ENCODE peak calls at places on chromosome 3, in seven cellular contexts. X is IMR-90, Q is mesenchymal stem cell, R is H9, Z is mesendoderm, E is trophoblast cell, G is H1. B is an unnamed sample.

GRCh38 chr3:10547413-10547812 is 42.0 kb upstream of the ATP2B2 start:
- DNase-seq in E (no peak), R (no peak), G (no peak), Z (no peak), X (no peak), Q (no peak), B (no peak)

GRCh38 chr3:13507247-13507790 is 27.2 kb downstream of the HDAC11 start:
- DNase-seq in E (peak), R (no peak), G (no peak), Q (peak), Z (no peak), X (no peak), B (no peak)

GRCh38 chr3:37863949-37864822 is 2.5 kb downstream of the CTDSPL start:
- DNase-seq in Z (peak), E (no peak), Q (peak), X (no peak), R (peak), G (no peak), B (no peak)

GRCh38 chr3:152656207-152657001 is 178.5 kb upstream of the P2RY1 start:
- DNase-seq in X (no peak), G (no peak), R (no peak), Q (peak), E (peak), Z (peak), B (peak)

GRCh38 chr3:8052599-8053185 is 448.9 kb upstream of the LMCD1 start:
- DNase-seq in E (no peak), Z (peak), G (no peak), X (no peak), R (no peak), Q (no peak), B (no peak)

GRCh38 chr3:16239776-16240175 is 25.0 kb downstream of the DPH3 start:
- DNase-seq in Z (no peak), Q (peak), R (no peak), G (no peak), X (peak), E (no peak), B (no peak)

GRCh38 chr3:122014741-122015140 is 7.3 kb downstream of the ILDR1 start:
- DNase-seq in R (no peak), E (no peak), X (no peak), G (no peak), Q (no peak), Z (no peak), B (no peak)

GRCh38 chr3:15982243-15982642 is 184.5 kb upstream of the ANKRD28 start:
- DNase-seq in R (no peak), Z (no peak), G (no peak), X (no peak), E (no peak), Q (no peak), B (no peak)

GRCh38 chr3:110246796-110247369 is 824.7 kb upstream of the NECTIN3 start:
- DNase-seq in E (no peak), X (no peak), Q (peak), Z (no peak), G (no peak), R (no peak), B (no peak)

GRCh38 chr3:98702166-98702565 is 61.0 kb upstream of the ST3GAL6 start:
- DNase-seq in Z (no peak), Q (peak), E (no peak), G (no peak), X (peak), R (no peak), B (no peak)

GRCh38 chr3:152205097-152205593 is 63.6 kb upstream of the MBNL1 start:
- DNase-seq in E (no peak), G (no peak), R (no peak), Z (no peak), Q (no peak), X (no peak), B (no peak)

GRCh38 chr3:194276768-194277546 is 74.2 kb downstream of the CPN2 start:
- DNase-seq in Z (no peak), R (peak), G (no peak), E (no peak), Q (no peak), X (peak), B (no peak)

GRCh38 chr3:14300721-14301377 is 101.6 kb upstream of the SLC6A6 start:
- DNase-seq in E (no peak), Z (no peak), X (no peak), R (no peak), Q (no peak), G (no peak), B (no peak)

GRCh38 chr3:185549111-185549510 is 3.3 kb downstream of the LIPH start:
- DNase-seq in R (no peak), G (no peak), Z (no peak), X (peak), E (peak), Q (peak), B (no peak)

GRCh38 chr3:71584216-71585061 is 911 bp upstream of the FOXP1 start:
- DNase-seq in G (no peak), Z (peak), E (peak), R (peak), Q (peak), X (peak), B (peak)

GRCh38 chr3:50604628-50605588 is 6.7 kb downstream of the CISH start:
- DNase-seq in X (no peak), R (no peak), Z (no peak), E (no peak), Q (no peak), G (no peak), B (no peak)

GRCh38 chr3:50602675-50603191 is 8.8 kb downstream of the CISH start:
- DNase-seq in G (no peak), Q (no peak), E (peak), X (no peak), R (no peak), Z (no peak), B (no peak)

GRCh38 chr3:50603261-50604109 is 8.1 kb downstream of the CISH start:
- DNase-seq in G (no peak), Q (no peak), Z (no peak), X (no peak), R (no peak), E (no peak), B (no peak)

GRCh38 chr3:50605901-50606326 is 5.7 kb downstream of the CISH start:
- DNase-seq in G (no peak), X (no peak), Z (no peak), E (no peak), Q (no peak), R (no peak), B (no peak)

DNA sequence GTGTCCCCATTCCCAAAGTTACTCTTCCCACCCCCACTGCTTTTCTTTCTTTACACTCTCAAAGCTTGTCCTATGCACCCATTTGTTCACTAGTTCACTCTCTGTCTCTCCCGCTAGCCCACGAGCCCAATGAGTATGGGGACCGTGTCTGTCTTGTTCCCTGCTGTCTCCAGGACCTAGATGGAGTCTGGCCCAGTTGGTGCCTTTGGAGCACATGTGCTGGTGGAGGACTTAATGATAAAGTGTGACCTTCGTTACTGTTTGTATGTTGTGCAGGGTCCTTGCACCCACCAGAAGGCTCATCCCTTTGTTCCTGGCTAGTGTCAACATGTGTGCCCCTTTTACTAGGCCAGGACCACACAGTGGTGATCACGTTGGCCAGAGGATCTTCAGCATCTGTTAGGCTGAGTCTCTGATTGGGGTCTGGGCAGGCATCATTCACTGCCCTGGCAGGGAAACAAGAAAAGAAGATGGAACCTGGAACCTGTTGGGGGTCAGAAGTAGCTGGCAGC is 7.4 kb downstream of the CISH start:
- DNase-seq in Z (no peak), X (no peak), E (no peak), Q (no peak), R (no peak), G (no peak), B (no peak)
- H3K27ac ChIP-seq in Z (no peak), X (no peak), E (no peak), Q (no peak), R (no peak), G (no peak), B (no peak)

GRCh38 chr3:179977356-179977755 is 59.4 kb downstream of the PEX5L start:
- DNase-seq in E (no peak), Z (no peak), Q (no peak), X (no peak), G (no peak), R (no peak), B (no peak)
- H2BK5ac ChIP-seq in E (no peak), Z (no peak), Q (no peak), X (no peak), G (no peak), R (no peak), B (no peak)

DNA sequence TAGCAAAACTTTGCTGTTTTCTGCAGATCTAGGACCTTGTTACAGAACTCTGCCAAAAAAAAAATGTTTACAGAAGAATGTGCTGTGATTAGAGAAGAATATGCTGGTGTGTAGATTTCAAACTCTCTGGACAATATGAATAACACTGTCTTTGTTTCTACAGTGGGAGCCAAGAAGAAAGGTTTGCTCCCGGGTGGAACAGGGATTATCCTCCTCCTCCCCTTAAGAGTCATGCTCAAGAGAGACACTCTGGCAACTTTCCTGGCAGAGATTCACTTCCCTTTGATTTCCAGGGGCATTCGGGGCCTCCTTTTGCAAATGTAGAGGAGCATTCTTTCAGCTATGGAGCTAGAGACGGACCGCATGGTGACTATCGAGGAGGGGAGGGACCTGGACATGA is 27.4 kb downstream of the RBM6 start:
- DNase-seq in G (no peak), Q (no peak), X (peak), E (peak), R (no peak), Z (no peak), B (no peak)
- H3K27ac ChIP-seq in G (no peak), Q (no peak), X (peak), E (no peak), R (no peak), Z (no peak), B (no peak)

GRCh38 chr3:40992023-40992422 is 207.3 kb upstream of the CTNNB1 start:
- DNase-seq in G (no peak), X (no peak), R (no peak), E (peak), Q (no peak), Z (no peak), B (no peak)
- H2BK5ac ChIP-seq in G (no peak), X (no peak), R (no peak), E (no peak), Q (no peak), Z (no peak), B (no peak)

DNA sequence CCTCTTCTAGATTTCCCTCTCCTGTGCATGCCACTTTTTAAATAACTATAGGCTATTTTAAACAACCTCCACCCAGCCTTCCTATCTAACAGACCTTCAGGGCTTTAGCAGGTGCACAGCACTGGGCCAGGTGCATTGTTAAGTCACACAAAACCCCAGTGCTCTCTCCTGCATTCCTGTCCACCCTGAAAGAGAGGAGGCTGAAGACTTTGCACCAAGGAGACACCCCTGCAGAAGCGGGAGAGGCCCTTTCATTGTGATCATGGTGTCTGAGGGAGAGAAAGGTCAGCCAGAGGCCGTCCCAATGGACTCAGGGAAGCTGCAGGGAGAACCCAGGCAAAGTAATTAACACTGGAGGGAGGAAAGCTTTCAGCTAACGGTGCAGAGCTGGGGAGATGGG is 5.2 kb downstream of the LRIG1 start:
- DNase-seq in E (no peak), Z (no peak), Q (no peak), X (no peak), R (peak), G (no peak), B (peak)
- H3K27ac ChIP-seq in E (no peak), Z (no peak), Q (no peak), X (no peak), R (peak), G (no peak), B (peak)

DNA sequence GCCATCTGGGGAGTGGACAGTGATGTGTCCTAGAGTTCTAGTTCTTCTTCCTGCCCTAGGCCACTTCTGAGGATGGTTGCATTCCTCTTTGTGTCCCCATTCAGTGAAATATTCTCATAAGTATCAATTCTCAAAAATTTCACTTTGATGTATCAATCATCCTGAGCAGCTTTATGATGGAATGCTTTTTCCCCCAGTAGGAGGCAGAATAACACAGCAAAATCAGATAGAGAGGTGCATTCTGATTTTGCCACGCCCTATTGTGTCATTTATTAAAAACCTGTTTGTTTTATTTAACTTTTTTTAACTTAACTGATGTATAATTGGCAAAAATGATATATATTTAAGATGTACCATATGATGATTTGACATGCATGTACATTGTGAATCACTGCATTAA is 656.0 kb upstream of the GRM7 start:
- DNase-seq in G (no peak), Z (no peak), X (no peak), E (peak), R (no peak), Q (no peak), B (no peak)
- H2BK5ac ChIP-seq in G (no peak), Z (no peak), X (no peak), E (no peak), R (no peak), Q (no peak), B (no peak)

DNA sequence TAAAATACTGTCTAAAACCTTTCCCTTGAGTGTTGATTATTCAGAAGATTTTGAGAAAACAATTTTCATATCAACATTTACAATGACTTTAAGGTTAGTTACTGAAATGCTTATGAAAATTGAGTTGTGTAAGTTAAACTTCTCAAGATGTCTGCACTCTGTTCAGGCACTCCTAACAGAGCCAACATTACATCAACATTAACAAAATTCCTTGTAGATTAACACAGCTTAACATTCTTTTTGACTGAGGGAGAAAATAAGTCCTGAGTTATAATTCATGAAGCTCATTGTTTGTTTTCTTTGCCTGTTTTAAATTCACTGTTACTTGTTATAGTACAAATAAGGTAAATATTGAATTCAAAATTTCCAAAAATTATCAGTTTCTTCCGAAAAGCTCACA is 9.0 kb downstream of the ACKR4 start:
- DNase-seq in R (no peak), Q (peak), X (peak), Z (peak), E (peak), G (no peak), B (no peak)
- H3K27ac ChIP-seq in R (no peak), Q (no peak), X (peak), Z (no peak), E (no peak), G (no peak), B (no peak)

GRCh38 chr3:11850003-11850402 is 3.3 kb upstream of the TAMM41 start:
- DNase-seq in G (no peak), Z (peak), Q (no peak), X (no peak), E (no peak), R (no peak), B (no peak)
- H2BK5ac ChIP-seq in G (no peak), Z (no peak), Q (no peak), X (no peak), E (no peak), R (no peak), B (no peak)

DNA sequence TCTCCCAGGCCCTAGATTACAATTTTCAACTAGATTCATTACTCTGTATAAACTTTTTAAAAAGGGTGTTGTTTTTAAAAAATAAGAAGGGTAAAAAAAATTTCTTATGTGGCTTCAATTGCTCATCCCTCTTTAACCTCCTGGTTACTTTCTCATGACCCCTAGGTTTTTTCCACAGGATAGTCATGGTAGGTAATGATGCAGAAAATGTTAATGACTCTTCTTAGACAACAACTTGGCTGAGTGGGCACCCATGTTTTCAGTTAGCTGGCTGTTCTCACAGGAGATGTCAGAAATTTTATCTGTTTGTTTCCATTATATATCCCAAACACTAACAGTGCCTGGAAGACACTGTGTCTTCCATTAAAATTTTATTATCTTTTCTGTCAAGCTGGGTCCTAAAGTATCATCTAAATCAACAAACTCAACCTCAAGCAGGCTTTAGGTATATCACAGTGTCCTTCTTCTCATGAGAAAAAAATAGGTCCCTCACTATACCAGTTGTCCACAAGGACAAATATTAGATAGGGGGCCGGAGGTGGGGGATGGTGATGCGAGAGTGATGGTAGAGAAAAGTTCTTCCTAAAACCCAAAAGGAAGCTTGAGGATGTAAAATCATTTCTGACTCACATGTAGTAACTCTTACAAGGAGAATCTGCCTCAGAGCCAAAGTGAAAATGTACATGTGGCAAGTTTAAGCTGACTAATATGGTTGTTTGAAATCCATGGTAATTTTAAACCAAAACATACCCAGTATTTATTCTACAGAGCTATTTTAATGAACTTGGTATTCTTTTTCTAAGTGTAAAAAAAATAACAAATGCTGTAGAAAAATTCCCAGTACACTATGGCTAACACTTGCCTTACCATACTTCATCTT is 43.3 kb downstream of the PLOD2 start:
- DNase-seq in R (no peak), Z (no peak), E (no peak), Q (peak), G (no peak), X (peak), B (no peak)
- H3K27ac ChIP-seq in R (no peak), Z (no peak), E (no peak), Q (peak), G (no peak), X (peak), B (no peak)

DNA sequence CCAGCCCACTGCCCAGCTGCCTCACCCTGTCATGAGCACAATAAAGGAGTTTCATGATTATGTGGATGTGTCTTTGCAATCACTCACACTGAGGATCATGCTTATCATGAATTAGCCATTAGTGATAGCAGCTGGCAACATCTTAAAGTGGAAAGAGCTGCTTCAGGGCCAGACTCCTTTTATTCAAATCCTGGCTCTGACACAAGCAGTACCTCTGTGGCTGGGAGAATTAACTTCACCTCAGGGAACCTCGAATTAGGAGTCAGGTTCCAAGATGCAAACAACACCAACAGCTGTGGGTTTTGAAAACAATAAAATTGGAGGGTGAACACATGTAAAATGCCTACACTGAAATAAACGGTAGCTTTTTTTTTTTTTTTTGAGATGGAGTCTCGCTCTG is 6.7 kb upstream of the SCAP start:
- DNase-seq in R (no peak), Q (no peak), G (no peak), Z (peak), E (no peak), X (no peak), B (no peak)
- H2BK5ac ChIP-seq in R (peak), Q (no peak), G (peak), Z (no peak), E (no peak), X (no peak), B (no peak)